ENCODE peak calls at places on chromosomes 5 and 9, in seven cellular contexts. Z is breast epithelium, K is mucosa of gallbladder, M is lung, B is NCI-H2081, S is T-helper 1 cell, O is HT1080. I is an unnamed sample.

GRCh38 chr9:98785333-98785933 is 10.9 kb downstream of the ANKS6 start:
- DNase-seq in M (peak; percentile 19), B (no peak), Z (no peak), O (no peak), S (no peak), K (peak; percentile 6), I (no peak)

GRCh38 chr9:26502311-26502710 is 390.3 kb downstream of the CAAP1 start:
- DNase-seq in Z (no peak), B (no peak), O (no peak), S (no peak), M (no peak), K (no peak), I (no peak)

GRCh38 chr5:128259530-128260145 is 176.1 kb downstream of the SLC12A2 start:
- DNase-seq in O (no peak), B (no peak), S (no peak), Z (no peak), M (no peak), K (no peak), I (no peak)

GRCh38 chr9:93053781-93054331 is 4.6 kb upstream of the SUSD3 start:
- DNase-seq in S (no peak), K (no peak), M (no peak), O (no peak), B (no peak), Z (no peak), I (no peak)

GRCh38 chr9:6605202-6605601 is 40.3 kb downstream of the GLDC start:
- DNase-seq in O (no peak), B (no peak), K (no peak), S (peak; percentile 8), M (no peak), Z (no peak), I (no peak)

GRCh38 chr5:180785794-180786221 is 16.8 kb downstream of the MGAT1 start:
- DNase-seq in B (no peak), O (peak; percentile 41), Z (peak; percentile 74), K (peak; percentile 40), M (no peak), S (no peak), I (peak; percentile 23)

GRCh38 chr5:135393229-135393628 is 5.8 kb downstream of the MACROH2A1 start:
- DNase-seq in S (no peak), K (no peak), O (no peak), B (no peak), M (no peak), Z (no peak), I (no peak)

GRCh38 chr9:113581865-113582697 is 118.6 kb downstream of the RGS3 start:
- DNase-seq in B (no peak), Z (peak; percentile 56), M (peak; percentile 76), K (peak; percentile 81), S (peak; percentile 94), O (no peak), I (peak; percentile 84)

GRCh38 chr9:19162956-19163355 is 35.7 kb upstream of the PLIN2 start:
- DNase-seq in S (no peak), Z (no peak), B (no peak), K (no peak), M (no peak), O (no peak), I (no peak)

GRCh38 chr9:98356326-98356725 is 100.9 kb upstream of the TBC1D2 start:
- DNase-seq in M (no peak), Z (no peak), O (no peak), K (no peak), B (no peak), S (no peak), I (peak; percentile 47)

GRCh38 chr9:128304971-128305288 is 17.3 kb downstream of the TRUB2 start:
- DNase-seq in K (no peak), Z (no peak), M (no peak), B (no peak), O (no peak), S (no peak), I (no peak)

GRCh38 chr5:88393082-88393481 is 124.4 kb upstream of the TMEM161B start:
- DNase-seq in S (no peak), Z (no peak), K (no peak), O (no peak), B (no peak), M (no peak), I (no peak)

GRCh38 chr9:102101723-102102122 is 363.3 kb upstream of the GRIN3A start:
- DNase-seq in S (no peak), Z (no peak), K (no peak), O (peak; percentile 2), B (no peak), M (no peak), I (no peak)

GRCh38 chr9:114501786-114502682 is 3.2 kb downstream of the WHRN start:
- DNase-seq in K (no peak), O (peak; percentile 20), B (peak; percentile 61), M (no peak), Z (no peak), S (no peak), I (peak; percentile 63)

GRCh38 chr9:76221423-76221822 is 172.8 kb downstream of the RFK start:
- DNase-seq in M (no peak), S (no peak), B (no peak), K (no peak), Z (no peak), O (no peak), I (no peak)

GRCh38 chr9:68717554-68718453 is 12.8 kb downstream of the PIP5K1B start:
- DNase-seq in M (no peak), K (no peak), B (no peak), Z (no peak), O (no peak), S (no peak), I (no peak)